ENCODE peak calls at places on chromosomes 2 and 18, in seven cellular contexts. F is stimulated activated CD8-positive, alpha-beta memory T cell treated with anti-CD3 and anti-CD28 coated beads, Interleukin-15, amount 100 ng/mL, for 24 hours; B is upper lobe of right lung; P is HTR-8/SVneo; U is NCI-H187 treated with DMSO at 0.1 percent for 48 hours; A is activated T-cell treated with anti-CD3 and anti-CD28 coated beads, Interleukin-2, amount 50 U/mL, for 24 hours; D is memory B cell. O is an unnamed sample.

GRCh38 chr2:143132360-143132759 is 3.1 kb downstream of the ARHGAP15 start:
- DNase-seq in F (no peak), B (no peak), P (no peak), U (no peak), A (peak; percentile 48), D (no peak), O (no peak)

GRCh38 chr2:20423376-20423775 is 23.5 kb upstream of the RHOB start:
- DNase-seq in F (no peak), B (no peak), P (no peak), U (no peak), A (no peak), D (no peak), O (no peak)

GRCh38 chr2:158970522-158970855 is 2.0 kb downstream of the TANC1 start:
- DNase-seq in F (no peak), B (no peak), P (no peak), U (no peak), A (no peak), D (no peak), O (no peak)

GRCh38 chr2:163664610-163665009 is 71.2 kb downstream of the FIGN start:
- DNase-seq in F (no peak), B (no peak), P (peak; percentile 20), U (no peak), A (no peak), D (no peak), O (no peak)

GRCh38 chr18:26004827-26005226 is 85.6 kb downstream of the SS18 start:
- DNase-seq in F (no peak), B (no peak), P (no peak), U (no peak), A (no peak), D (no peak), O (no peak)

GRCh38 chr18:41504316-41504715 is 450.7 kb upstream of the PIK3C3 start:
- DNase-seq in F (no peak), B (no peak), P (no peak), U (no peak), A (no peak), D (no peak), O (no peak)

GRCh38 chr2:70767699-70768584 is at the start of gene ADD2:
- DNase-seq in F (peak; percentile 15), B (peak; percentile 60), P (peak; percentile 72), U (no peak), A (peak; percentile 69), D (peak; percentile 49), O (peak; percentile 36)

GRCh38 chr2:169221745-169222369 is 140.5 kb downstream of the LRP2 start:
- DNase-seq in F (no peak), B (no peak), P (peak; percentile 5), U (no peak), A (no peak), D (no peak), O (peak; percentile 53)

GRCh38 chr2:160751021-160751420 is 257.4 kb upstream of the RBMS1 start:
- DNase-seq in F (no peak), B (no peak), P (no peak), U (no peak), A (no peak), D (no peak), O (peak; percentile 14)

GRCh38 chr2:73156539-73157124 is 43.9 kb upstream of the RAB11FIP5 start:
- DNase-seq in F (no peak), B (peak; percentile 77), P (peak; percentile 86), U (no peak), A (peak; percentile 60), D (no peak), O (no peak)